ENCODE peak calls at places on chromosomes 7 and 10, in seven cellular contexts. D is EL, A is MM.1S, O is NCI-H748 treated with DMSO at 0.1 percent for 48 hours, J is RWPE1, K is GM23248, R is KBM-7. E is an unnamed sample.

GRCh38 chr10:70851597-70852475 is 36.1 kb downstream of the SGPL1 start:
- DNase-seq in O (no peak), K (no peak), R (no peak), D (no peak), J (no peak), A (no peak), E (no peak)

GRCh38 chr10:114694735-114695134 is 36.7 kb upstream of the ABLIM1 start:
- DNase-seq in R (peak), A (peak), J (no peak), D (peak), O (no peak), K (peak), E (no peak)

GRCh38 chr7:157713591-157713990 is 376.8 kb downstream of the DNAJB6 start:
- DNase-seq in O (no peak), J (no peak), K (no peak), D (no peak), A (no peak), R (no peak), E (peak)

GRCh38 chr7:26348234-26348851 is 56.7 kb downstream of the SNX10 start:
- DNase-seq in D (no peak), A (no peak), J (no peak), R (peak), O (no peak), K (no peak), E (no peak)

GRCh38 chr10:93346712-93347111 is 135.4 kb downstream of the MYOF start:
- DNase-seq in J (no peak), K (peak), R (peak), D (peak), A (no peak), O (no peak), E (no peak)

GRCh38 chr7:142899661-142900060 is 14.1 kb upstream of the TRPV6 start:
- DNase-seq in D (no peak), J (no peak), A (no peak), R (no peak), K (no peak), O (no peak), E (no peak)

GRCh38 chr7:22129166-22129565 is 183.5 kb upstream of the CDCA7L start:
- DNase-seq in R (no peak), A (no peak), J (no peak), D (no peak), K (no peak), O (no peak), E (no peak)

GRCh38 chr10:17188644-17189172 is 12.8 kb downstream of the TRDMT1 start:
- DNase-seq in K (no peak), O (no peak), A (no peak), J (no peak), D (no peak), R (no peak), E (no peak)

GRCh38 chr10:70169661-70170364 is 501 bp downstream of the SAR1A start:
- DNase-seq in R (peak), A (peak), J (no peak), K (peak), D (no peak), O (no peak), E (peak)

GRCh38 chr10:124754227-124754626 is 10.0 kb upstream of the FAM53B start:
- DNase-seq in A (no peak), D (no peak), R (no peak), O (no peak), J (no peak), K (no peak), E (no peak)

GRCh38 chr7:116525298-116525912 is 569 bp downstream of the CAV1 start:
- DNase-seq in K (peak), R (peak), D (peak), O (no peak), J (no peak), A (peak), E (peak)

GRCh38 chr10:91891285-91892001 is 17.8 kb downstream of the FGFBP3 start:
- DNase-seq in O (no peak), A (no peak), D (peak), J (no peak), R (no peak), K (peak), E (no peak)

GRCh38 chr10:2543142-2543886 is 524.0 kb upstream of the PFKP start:
- DNase-seq in K (no peak), D (no peak), R (no peak), J (no peak), A (no peak), O (no peak), E (no peak)

GRCh38 chr10:119396008-119396708 is 146.4 kb downstream of the RGS10 start:
- DNase-seq in D (no peak), R (no peak), O (no peak), K (no peak), A (no peak), J (no peak), E (no peak)

GRCh38 chr7:94069154-94069739 is 65.1 kb upstream of the BET1 start:
- DNase-seq in D (peak), K (peak), O (no peak), J (no peak), R (no peak), A (no peak), E (no peak)

GRCh38 chr10:49606981-49607535 is 3.1 kb upstream of the SLC18A3 start:
- DNase-seq in J (peak), A (peak), R (peak), O (no peak), K (peak), D (peak), E (peak)

GRCh38 chr7:81560708-81561107 is 209.1 kb downstream of the HGF start:
- DNase-seq in A (no peak), O (no peak), D (no peak), K (no peak), R (no peak), J (no peak), E (no peak)

GRCh38 chr10:119705434-119705831 is 20.4 kb upstream of the INPP5F start:
- DNase-seq in A (peak), D (no peak), J (no peak), O (no peak), R (no peak), K (no peak), E (no peak)

GRCh38 chr7:10973061-10973941 is at the start of gene PHF14:
- DNase-seq in D (peak), K (peak), J (peak), A (peak), O (peak), R (peak), E (peak)

GRCh38 chr7:24980695-24981543 is 941 bp upstream of the OSBPL3 start:
- DNase-seq in K (peak), R (no peak), D (peak), O (no peak), J (peak), A (peak), E (no peak)

GRCh38 chr10:97407211-97407951 is 6.2 kb upstream of the RRP12 start:
- DNase-seq in R (peak), D (peak), O (peak), K (peak), A (peak), J (peak), E (no peak)

GRCh38 chr10:80443531-80443974 is 10.6 kb upstream of the TSPAN14 start:
- DNase-seq in A (peak), K (no peak), D (peak), R (no peak), J (no peak), O (no peak), E (no peak)

GRCh38 chr7:120732256-120732655 is 125.7 kb downstream of the TSPAN12 start:
- DNase-seq in K (peak), J (no peak), D (peak), A (no peak), O (no peak), R (no peak), E (no peak)

GRCh38 chr10:96987842-96988175 is 155.7 kb downstream of the LCOR start:
- DNase-seq in A (no peak), K (peak), R (no peak), O (no peak), J (no peak), D (peak), E (no peak)

GRCh38 chr7:51141451-51141971 is 175.1 kb downstream of the COBL start:
- DNase-seq in J (peak), K (peak), A (peak), R (peak), D (peak), O (peak), E (no peak)

GRCh38 chr10:116655573-116655972 is 34.8 kb downstream of the PNLIPRP2 start:
- DNase-seq in O (no peak), K (no peak), R (no peak), J (no peak), A (no peak), D (no peak), E (no peak)

GRCh38 chr10:62264702-62265436 is 3.8 kb downstream of the RTKN2 start:
- DNase-seq in A (peak), O (peak), D (peak), J (peak), K (peak), R (peak), E (no peak)